ENCODE peak calls at places on chromosomes 1 and 21, in four cellular contexts. One of them, this sample, is unnamed.

GRCh38 chr1:3501856-3502665 is 47.6 kb downstream of the ARHGEF16 start:
- DNase-seq in vagina: peak
- DNase-seq in breast epithelium: peak
- DNase-seq in H1: peak
- DNase-seq in this sample: no peak

GRCh38 chr1:43878854-43879253 is 54.7 kb upstream of the ARTN start:
- DNase-seq in vagina: no peak
- DNase-seq in breast epithelium: no peak
- DNase-seq in H1: no peak
- DNase-seq in this sample: no peak

GRCh38 chr1:36773827-36774541 is 260.3 kb downstream of the GRIK3 start:
- DNase-seq in vagina: no peak
- DNase-seq in breast epithelium: no peak
- DNase-seq in H1: no peak
- DNase-seq in this sample: no peak

GRCh38 chr1:226349801-226350503 is 41.0 kb upstream of the LIN9 start:
- DNase-seq in vagina: no peak
- DNase-seq in breast epithelium: no peak
- DNase-seq in H1: no peak
- DNase-seq in this sample: no peak

GRCh38 chr1:201310986-201311355 is 27.7 kb downstream of the PKP1 start:
- DNase-seq in vagina: no peak
- DNase-seq in breast epithelium: peak
- DNase-seq in H1: no peak
- DNase-seq in this sample: no peak

GRCh38 chr1:159795534-159795933 is 6.6 kb upstream of the FCRL6 start:
- DNase-seq in vagina: no peak
- DNase-seq in breast epithelium: no peak
- DNase-seq in H1: no peak
- DNase-seq in this sample: no peak

GRCh38 chr1:59128239-59128736 is 168.6 kb upstream of the FGGY start:
- DNase-seq in vagina: no peak
- DNase-seq in breast epithelium: no peak
- DNase-seq in H1: no peak
- DNase-seq in this sample: no peak

GRCh38 chr1:160373696-160374095 is 6.8 kb downstream of the NHLH1 start:
- DNase-seq in vagina: no peak
- DNase-seq in breast epithelium: no peak
- DNase-seq in H1: no peak
- DNase-seq in this sample: no peak

GRCh38 chr21:34969431-34970036 is 79.6 kb downstream of the RUNX1 start:
- DNase-seq in vagina: no peak
- DNase-seq in breast epithelium: no peak
- DNase-seq in H1: no peak
- DNase-seq in this sample: no peak

GRCh38 chr1:247077234-247077633 is 1.4 kb downstream of the ZNF670 start:
- DNase-seq in vagina: no peak
- DNase-seq in breast epithelium: no peak
- DNase-seq in H1: no peak
- DNase-seq in this sample: no peak

DNA sequence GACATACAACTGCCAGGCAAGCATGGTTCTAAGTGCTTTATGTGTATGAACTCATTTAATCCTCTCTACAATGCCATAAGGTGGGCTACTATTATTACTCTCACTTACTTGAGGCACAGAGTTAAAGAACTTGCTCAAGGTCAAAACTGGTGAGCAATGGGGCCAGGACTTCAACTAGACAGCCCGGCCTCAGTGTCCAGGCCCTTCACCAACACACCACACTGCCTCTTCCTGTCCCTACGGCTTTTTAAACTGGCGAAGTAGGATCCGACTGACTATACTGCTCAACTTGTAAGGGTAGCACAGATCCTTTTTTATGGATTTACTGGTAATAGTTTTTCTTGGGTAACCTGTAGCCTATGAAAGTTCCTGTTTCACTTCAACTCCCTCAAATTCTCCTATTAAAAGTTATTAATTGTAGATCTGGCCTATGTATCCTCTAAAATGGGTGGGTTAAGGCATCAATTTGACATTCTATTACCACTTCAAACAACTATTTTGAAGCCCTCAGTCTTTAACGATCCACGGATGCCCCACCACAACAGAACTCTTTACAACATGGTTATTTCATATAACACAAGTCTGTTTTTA is 4.3 kb downstream of the ERRFI1 start:
- DNase-seq in vagina: no peak
- DNase-seq in breast epithelium: no peak
- DNase-seq in H1: no peak
- DNase-seq in this sample: no peak
- H3K4me3 ChIP-seq in vagina: no peak
- H3K4me3 ChIP-seq in breast epithelium: peak
- H3K4me3 ChIP-seq in H1: no peak
- H3K4me3 ChIP-seq in this sample: no peak

GRCh38 chr1:233368106-233368783 is 40.7 kb downstream of the MAP3K21 start:
- DNase-seq in vagina: no peak
- DNase-seq in breast epithelium: no peak
- DNase-seq in H1: no peak
- DNase-seq in this sample: no peak
- H3K27ac ChIP-seq in vagina: no peak
- H3K27ac ChIP-seq in breast epithelium: no peak
- H3K27ac ChIP-seq in H1: peak
- H3K27ac ChIP-seq in this sample: no peak

GRCh38 chr1:186782791-186783190 is 46.0 kb upstream of the PLA2G4A start:
- DNase-seq in vagina: no peak
- DNase-seq in breast epithelium: no peak
- DNase-seq in H1: no peak
- DNase-seq in this sample: no peak
- TF ChIP-seq POLR2AphosphoS5 in vagina: no peak
- TF ChIP-seq POLR2AphosphoS5 in breast epithelium: no peak
- TF ChIP-seq POLR2AphosphoS5 in H1: no peak
- TF ChIP-seq POLR2AphosphoS5 in this sample: no peak

DNA sequence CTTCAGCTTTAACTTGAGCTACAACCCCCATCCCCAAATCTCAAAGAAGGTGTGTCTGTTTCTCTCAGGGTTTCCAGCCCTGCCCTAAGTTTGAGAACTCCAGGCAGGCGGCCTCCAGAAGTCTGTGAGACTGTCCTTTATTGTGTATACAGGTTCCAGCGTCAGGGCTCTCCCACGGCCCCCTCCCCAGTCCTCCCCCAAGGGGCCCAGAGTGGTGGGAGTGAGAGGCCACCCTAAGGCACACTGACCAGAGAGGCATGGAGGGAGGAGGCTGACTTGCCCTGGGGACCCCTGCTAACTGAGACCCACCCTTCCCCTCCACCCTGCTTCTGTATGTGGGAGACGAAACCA is 4.0 kb downstream of the HSPB7 start:
- DNase-seq in vagina: no peak
- DNase-seq in breast epithelium: no peak
- DNase-seq in H1: no peak
- DNase-seq in this sample: no peak
- H3K4me3 ChIP-seq in vagina: peak
- H3K4me3 ChIP-seq in breast epithelium: no peak
- H3K4me3 ChIP-seq in H1: no peak
- H3K4me3 ChIP-seq in this sample: no peak

DNA sequence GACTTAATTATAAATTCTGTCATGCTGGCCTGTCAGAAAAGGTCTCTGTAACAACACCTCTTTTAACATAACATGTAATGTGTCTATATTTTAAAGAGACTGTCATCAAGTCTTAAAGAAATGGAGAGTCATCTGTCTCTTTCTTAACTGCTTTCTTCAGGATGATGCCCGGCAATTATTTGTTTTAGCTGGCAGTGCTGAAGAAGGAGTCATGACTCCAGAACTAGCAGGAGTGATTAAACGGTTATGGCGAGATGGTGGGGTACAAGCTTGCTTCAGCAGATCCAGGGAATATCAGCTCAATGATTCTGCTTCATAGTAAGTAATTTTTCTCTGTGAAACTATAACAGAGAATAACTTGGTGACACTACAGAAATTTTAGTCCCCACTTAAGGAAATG is 30.6 kb downstream of the GNAI3 start:
- DNase-seq in vagina: no peak
- DNase-seq in breast epithelium: no peak
- DNase-seq in H1: no peak
- DNase-seq in this sample: no peak
- H3K27ac ChIP-seq in vagina: no peak
- H3K27ac ChIP-seq in breast epithelium: no peak
- H3K27ac ChIP-seq in H1: no peak
- H3K27ac ChIP-seq in this sample: peak

GRCh38 chr21:44299085-44299457 is 782 bp upstream of the PFKL start:
- DNase-seq in vagina: no peak
- DNase-seq in breast epithelium: no peak
- DNase-seq in H1: no peak
- DNase-seq in this sample: no peak

GRCh38 chr21:44301961-44302406 is 2.1 kb downstream of the PFKL start:
- DNase-seq in vagina: no peak
- DNase-seq in breast epithelium: no peak
- DNase-seq in H1: no peak
- DNase-seq in this sample: no peak

GRCh38 chr21:44299458-44300261 is at the start of gene PFKL:
- DNase-seq in vagina: no peak
- DNase-seq in breast epithelium: peak
- DNase-seq in H1: peak
- DNase-seq in this sample: no peak

GRCh38 chr21:44301093-44301492 is 1.2 kb downstream of the PFKL start:
- DNase-seq in vagina: no peak
- DNase-seq in breast epithelium: no peak
- DNase-seq in H1: no peak
- DNase-seq in this sample: no peak

GRCh38 chr21:44300262-44300959 is 558 bp downstream of the PFKL start:
- DNase-seq in vagina: no peak
- DNase-seq in breast epithelium: peak
- DNase-seq in H1: no peak
- DNase-seq in this sample: no peak
- TF ChIP-seq POLR2AphosphoS5 in vagina: no peak
- TF ChIP-seq POLR2AphosphoS5 in breast epithelium: no peak
- TF ChIP-seq POLR2AphosphoS5 in H1: no peak
- TF ChIP-seq POLR2AphosphoS5 in this sample: peak

GRCh38 chr1:209686319-209686718 is 11.1 kb downstream of the G0S2 start:
- DNase-seq in vagina: no peak
- DNase-seq in breast epithelium: no peak
- DNase-seq in H1: no peak
- DNase-seq in this sample: no peak
- H3K4me3 ChIP-seq in vagina: no peak
- H3K4me3 ChIP-seq in breast epithelium: no peak
- H3K4me3 ChIP-seq in H1: no peak
- H3K4me3 ChIP-seq in this sample: no peak